ENCODE peak calls at places on chromosomes 2 and 18, in five cellular contexts. One of them, this sample, is unnamed.

GRCh38 chr2:112799291-112799975 is 15.1 kb upstream of the IL1A start:
- DNase-seq in MCF 10A: no peak
- DNase-seq in kidney: no peak
- DNase-seq in body of pancreas: no peak
- DNase-seq in kidney epithelial cell: no peak
- DNase-seq in this sample: no peak

GRCh38 chr2:216216951-216217903 is 108.1 kb downstream of the XRCC5 start:
- DNase-seq in kidney epithelial cell: no peak
- DNase-seq in body of pancreas: no peak
- DNase-seq in kidney: no peak
- DNase-seq in MCF 10A: peak
- DNase-seq in this sample: peak

GRCh38 chr2:31896293-31896692 is 114.5 kb downstream of the MEMO1 start:
- DNase-seq in kidney epithelial cell: no peak
- DNase-seq in MCF 10A: no peak
- DNase-seq in kidney: no peak
- DNase-seq in body of pancreas: no peak
- DNase-seq in this sample: no peak

GRCh38 chr2:114127372-114127771 is 237.5 kb downstream of the ACTR3 start:
- DNase-seq in body of pancreas: no peak
- DNase-seq in kidney: no peak
- DNase-seq in kidney epithelial cell: no peak
- DNase-seq in MCF 10A: peak
- DNase-seq in this sample: no peak

GRCh38 chr2:12701786-12702660 is 14.7 kb upstream of the TRIB2 start:
- DNase-seq in kidney epithelial cell: no peak
- DNase-seq in MCF 10A: peak
- DNase-seq in body of pancreas: no peak
- DNase-seq in kidney: no peak
- DNase-seq in this sample: peak

GRCh38 chr18:54260376-54261072 is 8.8 kb upstream of the POLI start:
- DNase-seq in MCF 10A: peak
- DNase-seq in body of pancreas: peak
- DNase-seq in kidney: no peak
- DNase-seq in kidney epithelial cell: no peak
- DNase-seq in this sample: peak

GRCh38 chr2:68756178-68756577 is 21.6 kb downstream of the ARHGAP25 start:
- DNase-seq in body of pancreas: no peak
- DNase-seq in MCF 10A: no peak
- DNase-seq in kidney epithelial cell: no peak
- DNase-seq in kidney: no peak
- DNase-seq in this sample: no peak

GRCh38 chr2:191436368-191437055 is 191.3 kb downstream of the MYO1B start:
- DNase-seq in kidney epithelial cell: no peak
- DNase-seq in body of pancreas: no peak
- DNase-seq in kidney: no peak
- DNase-seq in MCF 10A: no peak
- DNase-seq in this sample: no peak

GRCh38 chr18:77316641-77317040 is 67.0 kb downstream of the GALR1 start:
- DNase-seq in kidney epithelial cell: no peak
- DNase-seq in MCF 10A: no peak
- DNase-seq in kidney: no peak
- DNase-seq in body of pancreas: no peak
- DNase-seq in this sample: no peak

GRCh38 chr2:152062130-152063091 is 36.4 kb downstream of the CACNB4 start:
- DNase-seq in kidney epithelial cell: no peak
- DNase-seq in body of pancreas: no peak
- DNase-seq in MCF 10A: peak
- DNase-seq in kidney: no peak
- DNase-seq in this sample: no peak

GRCh38 chr2:211331736-211332135 is 775.3 kb downstream of the CPS1 start:
- DNase-seq in body of pancreas: no peak
- DNase-seq in kidney: no peak
- DNase-seq in MCF 10A: no peak
- DNase-seq in kidney epithelial cell: no peak
- DNase-seq in this sample: no peak

GRCh38 chr18:80244956-80245730 is 2.2 kb downstream of the PARD6G start:
- DNase-seq in MCF 10A: no peak
- DNase-seq in body of pancreas: no peak
- DNase-seq in kidney epithelial cell: no peak
- DNase-seq in kidney: no peak
- DNase-seq in this sample: no peak

GRCh38 chr2:103451283-103451682 is 689.5 kb downstream of the TMEM182 start:
- DNase-seq in kidney epithelial cell: no peak
- DNase-seq in body of pancreas: no peak
- DNase-seq in MCF 10A: no peak
- DNase-seq in kidney: no peak
- DNase-seq in this sample: no peak

GRCh38 chr2:15160201-15160600 is 400.9 kb downstream of the NBAS start:
- DNase-seq in kidney epithelial cell: no peak
- DNase-seq in MCF 10A: peak
- DNase-seq in body of pancreas: no peak
- DNase-seq in kidney: no peak
- DNase-seq in this sample: no peak

GRCh38 chr2:150570712-150571111 is 83.2 kb upstream of the RND3 start:
- DNase-seq in MCF 10A: peak
- DNase-seq in kidney epithelial cell: peak
- DNase-seq in body of pancreas: no peak
- DNase-seq in kidney: no peak
- DNase-seq in this sample: no peak

GRCh38 chr2:19337202-19337601 is 21.2 kb downstream of the OSR1 start:
- DNase-seq in kidney: no peak
- DNase-seq in kidney epithelial cell: no peak
- DNase-seq in body of pancreas: no peak
- DNase-seq in MCF 10A: no peak
- DNase-seq in this sample: no peak

GRCh38 chr18:8162797-8163196 is 446.4 kb upstream of the RAB12 start:
- DNase-seq in MCF 10A: peak
- DNase-seq in kidney epithelial cell: no peak
- DNase-seq in kidney: no peak
- DNase-seq in body of pancreas: no peak
- DNase-seq in this sample: no peak

GRCh38 chr2:132581917-132582316 is 88.1 kb downstream of the LYPD1 start:
- DNase-seq in body of pancreas: peak
- DNase-seq in kidney epithelial cell: no peak
- DNase-seq in MCF 10A: no peak
- DNase-seq in kidney: no peak
- DNase-seq in this sample: no peak

GRCh38 chr2:43220982-43221659 is 5.3 kb downstream of the ZFP36L2 start:
- DNase-seq in kidney: peak
- DNase-seq in MCF 10A: peak
- DNase-seq in body of pancreas: peak
- DNase-seq in kidney epithelial cell: no peak
- DNase-seq in this sample: peak

GRCh38 chr2:99335911-99336779 is at the start of gene TXNDC9:
- DNase-seq in MCF 10A: peak
- DNase-seq in body of pancreas: peak
- DNase-seq in kidney: peak
- DNase-seq in kidney epithelial cell: peak
- DNase-seq in this sample: peak

GRCh38 chr18:59899298-59900221 is at the start of gene PMAIP1:
- DNase-seq in kidney epithelial cell: no peak
- DNase-seq in MCF 10A: peak
- DNase-seq in body of pancreas: peak
- DNase-seq in kidney: peak
- DNase-seq in this sample: peak

GRCh38 chr18:48412339-48412929 is 3.3 kb upstream of the ZBTB7C start:
- DNase-seq in body of pancreas: peak
- DNase-seq in MCF 10A: peak
- DNase-seq in kidney: no peak
- DNase-seq in kidney epithelial cell: no peak
- DNase-seq in this sample: peak

GRCh38 chr2:61970807-61971556 is 65.5 kb downstream of the COMMD1 start:
- DNase-seq in body of pancreas: no peak
- DNase-seq in kidney epithelial cell: peak
- DNase-seq in MCF 10A: peak
- DNase-seq in kidney: no peak
- DNase-seq in this sample: no peak

GRCh38 chr18:23277399-23277798 is 142.1 kb downstream of the CABLES1 start:
- DNase-seq in kidney epithelial cell: no peak
- DNase-seq in MCF 10A: no peak
- DNase-seq in kidney: no peak
- DNase-seq in body of pancreas: no peak
- DNase-seq in this sample: no peak

GRCh38 chr2:29544917-29545316 is 376.5 kb downstream of the ALK start:
- DNase-seq in kidney epithelial cell: no peak
- DNase-seq in MCF 10A: no peak
- DNase-seq in kidney: no peak
- DNase-seq in body of pancreas: no peak
- DNase-seq in this sample: no peak

GRCh38 chr2:240733803-240734495 is 42.3 kb downstream of the AQP12A start:
- DNase-seq in body of pancreas: no peak
- DNase-seq in kidney epithelial cell: no peak
- DNase-seq in kidney: no peak
- DNase-seq in MCF 10A: peak
- DNase-seq in this sample: peak

GRCh38 chr18:55300469-55301195 is 287.4 kb downstream of the TCF4 start:
- DNase-seq in kidney: no peak
- DNase-seq in MCF 10A: no peak
- DNase-seq in body of pancreas: no peak
- DNase-seq in kidney epithelial cell: no peak
- DNase-seq in this sample: no peak

DNA sequence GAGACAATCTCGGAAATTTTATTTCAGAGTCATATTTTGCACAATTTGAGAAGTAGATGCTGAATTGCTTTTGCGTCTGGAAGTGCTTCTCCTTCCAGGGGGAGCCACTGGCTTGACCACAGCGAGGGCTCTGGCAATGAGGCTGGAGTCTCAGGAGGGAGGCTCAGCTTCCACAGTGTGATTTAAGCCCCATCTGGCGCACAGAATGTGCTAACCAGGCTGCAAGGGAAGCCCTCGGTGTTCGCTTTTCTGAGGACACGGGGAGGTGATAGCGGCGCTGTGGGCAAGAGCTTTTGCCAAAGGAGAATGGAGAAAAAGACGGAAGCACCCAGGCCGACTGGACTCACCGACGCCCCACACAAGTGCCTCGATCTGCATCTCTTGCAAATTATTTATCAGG is 52.4 kb downstream of the ADI1 start:
- DNase-seq in kidney epithelial cell: no peak
- DNase-seq in kidney: no peak
- DNase-seq in MCF 10A: no peak
- DNase-seq in body of pancreas: no peak
- DNase-seq in this sample: no peak
- TF ChIP-seq CTCF in kidney epithelial cell: no peak
- TF ChIP-seq CTCF in kidney: no peak
- TF ChIP-seq CTCF in MCF 10A: no peak
- TF ChIP-seq CTCF in body of pancreas: no peak
- TF ChIP-seq CTCF in this sample: no peak

DNA sequence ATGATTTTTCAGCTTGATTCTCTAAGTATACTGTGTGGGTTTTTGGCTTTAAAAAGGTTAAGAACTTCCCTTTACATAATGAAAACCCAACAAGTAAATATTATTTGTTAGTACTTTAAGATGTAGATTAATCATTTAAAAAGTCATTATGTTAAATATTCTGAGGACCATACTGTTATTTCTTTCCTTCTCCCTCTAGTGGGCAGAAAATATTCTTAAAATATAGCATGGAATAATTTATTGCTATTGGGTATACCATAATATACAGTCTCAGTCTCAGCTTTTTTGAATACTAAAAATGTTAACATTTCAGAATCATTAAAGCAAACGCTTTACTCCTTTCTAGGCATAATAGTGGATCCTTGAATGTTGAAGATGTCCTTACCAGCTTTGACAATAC is 28.1 kb downstream of the CAMKMT start:
- DNase-seq in kidney: no peak
- DNase-seq in MCF 10A: no peak
- DNase-seq in body of pancreas: no peak
- DNase-seq in kidney epithelial cell: no peak
- DNase-seq in this sample: no peak
- TF ChIP-seq CTCF in kidney: no peak
- TF ChIP-seq CTCF in MCF 10A: no peak
- TF ChIP-seq CTCF in body of pancreas: no peak
- TF ChIP-seq CTCF in kidney epithelial cell: peak
- TF ChIP-seq CTCF in this sample: no peak

DNA sequence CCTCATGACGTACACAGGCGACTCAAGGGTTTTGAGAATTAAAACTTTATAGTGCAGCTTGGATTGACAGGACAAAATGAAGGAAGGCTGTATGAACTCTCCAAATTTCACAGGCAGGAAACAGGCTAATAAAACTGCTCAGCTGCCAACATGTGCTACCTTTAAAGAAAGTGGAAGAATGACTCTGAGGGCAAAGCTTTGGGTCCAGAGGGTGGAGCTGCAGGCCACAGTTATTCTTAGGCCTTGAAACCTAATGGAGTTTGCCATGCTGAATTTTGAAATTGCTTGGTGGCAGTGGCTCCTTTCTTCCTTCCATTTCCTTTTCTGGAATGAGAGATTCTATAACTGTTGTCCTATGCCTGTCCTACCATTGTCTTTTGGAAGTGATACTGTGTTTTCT is 34.8 kb downstream of the HAT1 start:
- DNase-seq in kidney: no peak
- DNase-seq in body of pancreas: no peak
- DNase-seq in kidney epithelial cell: no peak
- DNase-seq in MCF 10A: peak
- DNase-seq in this sample: no peak
- TF ChIP-seq CTCF in kidney: no peak
- TF ChIP-seq CTCF in body of pancreas: no peak
- TF ChIP-seq CTCF in kidney epithelial cell: no peak
- TF ChIP-seq CTCF in MCF 10A: no peak
- TF ChIP-seq CTCF in this sample: no peak

GRCh38 chr2:208657468-208657867 is 250.9 kb downstream of the PTH2R start:
- DNase-seq in kidney: no peak
- DNase-seq in kidney epithelial cell: no peak
- DNase-seq in body of pancreas: no peak
- DNase-seq in MCF 10A: peak
- DNase-seq in this sample: no peak
- TF ChIP-seq CTCF in kidney: no peak
- TF ChIP-seq CTCF in kidney epithelial cell: peak
- TF ChIP-seq CTCF in body of pancreas: no peak
- TF ChIP-seq CTCF in MCF 10A: no peak
- TF ChIP-seq CTCF in this sample: no peak

GRCh38 chr2:149039213-149039724 is 770 bp downstream of the LYPD6B start:
- DNase-seq in body of pancreas: peak
- DNase-seq in kidney: no peak
- DNase-seq in MCF 10A: no peak
- DNase-seq in kidney epithelial cell: no peak
- DNase-seq in this sample: no peak

GRCh38 chr2:149041482-149041881 is 3.0 kb downstream of the LYPD6B start:
- DNase-seq in MCF 10A: no peak
- DNase-seq in kidney epithelial cell: no peak
- DNase-seq in kidney: no peak
- DNase-seq in body of pancreas: no peak
- DNase-seq in this sample: no peak

GRCh38 chr2:149038442-149039212 is at the start of gene LYPD6B:
- DNase-seq in kidney: peak
- DNase-seq in body of pancreas: peak
- DNase-seq in MCF 10A: peak
- DNase-seq in kidney epithelial cell: no peak
- DNase-seq in this sample: no peak

GRCh38 chr2:149042881-149043280 is 4.4 kb downstream of the LYPD6B start:
- DNase-seq in MCF 10A: no peak
- DNase-seq in body of pancreas: no peak
- DNase-seq in kidney: no peak
- DNase-seq in kidney epithelial cell: no peak
- DNase-seq in this sample: no peak

GRCh38 chr2:149040451-149040850 is 2.0 kb downstream of the LYPD6B start:
- DNase-seq in kidney: no peak
- DNase-seq in body of pancreas: peak
- DNase-seq in kidney epithelial cell: no peak
- DNase-seq in MCF 10A: peak
- DNase-seq in this sample: peak
- TF ChIP-seq CTCF in kidney: peak
- TF ChIP-seq CTCF in body of pancreas: peak
- TF ChIP-seq CTCF in kidney epithelial cell: peak
- TF ChIP-seq CTCF in MCF 10A: peak
- TF ChIP-seq CTCF in this sample: peak

GRCh38 chr18:75208055-75208835 is 694 bp downstream of the PTGR3 start:
- DNase-seq in body of pancreas: peak
- DNase-seq in MCF 10A: peak
- DNase-seq in kidney epithelial cell: no peak
- DNase-seq in kidney: peak
- DNase-seq in this sample: peak
- TF ChIP-seq CTCF in body of pancreas: peak
- TF ChIP-seq CTCF in MCF 10A: no peak
- TF ChIP-seq CTCF in kidney epithelial cell: no peak
- TF ChIP-seq CTCF in kidney: no peak
- TF ChIP-seq CTCF in this sample: no peak